ENCODE peak calls at places on chromosomes 6 and 20, in eight cellular contexts. One of them, this sample, is unnamed.
A peak's percentile ranks its signal among the peaks of the same experiment; 100 is the strongest.

GRCh38 chr6:57069920-57070331 is 20.1 kb upstream of the ZNF451 start:
- DNase-seq in NCI-H2029 treated with DMSO at 0.1 percent for 48 hours: no peak
- DNase-seq in heart right ventricle: no peak
- DNase-seq in Calu3: no peak
- DNase-seq in hepatocyte: no peak
- DNase-seq in stimulated activated CD8-positive, alpha-beta memory T cell treated with anti-CD3 and anti-CD28 coated beads, Interleukin-4, amount 100 ng/mL, for 4 hours: no peak
- DNase-seq in suprapubic skin: no peak
- DNase-seq in ecto neural progenitor cell: no peak
- DNase-seq in this sample: no peak

GRCh38 chr20:17646901-17647301 is 35.1 kb downstream of the RRBP1 start:
- DNase-seq in hepatocyte: no peak
- DNase-seq in NCI-H2029 treated with DMSO at 0.1 percent for 48 hours: peak; percentile 15
- DNase-seq in Calu3: no peak
- DNase-seq in suprapubic skin: peak; percentile 47
- DNase-seq in stimulated activated CD8-positive, alpha-beta memory T cell treated with anti-CD3 and anti-CD28 coated beads, Interleukin-4, amount 100 ng/mL, for 4 hours: no peak
- DNase-seq in ecto neural progenitor cell: no peak
- DNase-seq in heart right ventricle: no peak
- DNase-seq in this sample: no peak

GRCh38 chr20:62938105-62938888 is at the start of gene GID8:
- DNase-seq in NCI-H2029 treated with DMSO at 0.1 percent for 48 hours: no peak
- DNase-seq in ecto neural progenitor cell: no peak
- DNase-seq in heart right ventricle: peak; percentile 50
- DNase-seq in stimulated activated CD8-positive, alpha-beta memory T cell treated with anti-CD3 and anti-CD28 coated beads, Interleukin-4, amount 100 ng/mL, for 4 hours: no peak
- DNase-seq in hepatocyte: peak; percentile 82
- DNase-seq in Calu3: peak; percentile 61
- DNase-seq in suprapubic skin: peak; percentile 76
- DNase-seq in this sample: no peak

GRCh38 chr6:80227545-80227944 is 121.1 kb downstream of the BCKDHB start:
- DNase-seq in hepatocyte: no peak
- DNase-seq in stimulated activated CD8-positive, alpha-beta memory T cell treated with anti-CD3 and anti-CD28 coated beads, Interleukin-4, amount 100 ng/mL, for 4 hours: no peak
- DNase-seq in Calu3: no peak
- DNase-seq in heart right ventricle: no peak
- DNase-seq in suprapubic skin: no peak
- DNase-seq in ecto neural progenitor cell: no peak
- DNase-seq in NCI-H2029 treated with DMSO at 0.1 percent for 48 hours: no peak
- DNase-seq in this sample: no peak

GRCh38 chr6:4402477-4402976 is 267.2 kb upstream of the ECI2 start:
- DNase-seq in stimulated activated CD8-positive, alpha-beta memory T cell treated with anti-CD3 and anti-CD28 coated beads, Interleukin-4, amount 100 ng/mL, for 4 hours: no peak
- DNase-seq in ecto neural progenitor cell: no peak
- DNase-seq in NCI-H2029 treated with DMSO at 0.1 percent for 48 hours: no peak
- DNase-seq in hepatocyte: no peak
- DNase-seq in heart right ventricle: no peak
- DNase-seq in Calu3: no peak
- DNase-seq in suprapubic skin: no peak
- DNase-seq in this sample: no peak

GRCh38 chr6:157813191-157813590 is 9.9 kb upstream of the SNX9 start:
- DNase-seq in Calu3: no peak
- DNase-seq in suprapubic skin: peak; percentile 72
- DNase-seq in hepatocyte: no peak
- DNase-seq in stimulated activated CD8-positive, alpha-beta memory T cell treated with anti-CD3 and anti-CD28 coated beads, Interleukin-4, amount 100 ng/mL, for 4 hours: no peak
- DNase-seq in heart right ventricle: peak; percentile 25
- DNase-seq in ecto neural progenitor cell: no peak
- DNase-seq in NCI-H2029 treated with DMSO at 0.1 percent for 48 hours: no peak
- DNase-seq in this sample: no peak

GRCh38 chr6:139134817-139135577 is at the start of gene HECA:
- DNase-seq in ecto neural progenitor cell: peak; percentile 95
- DNase-seq in stimulated activated CD8-positive, alpha-beta memory T cell treated with anti-CD3 and anti-CD28 coated beads, Interleukin-4, amount 100 ng/mL, for 4 hours: peak; percentile 97
- DNase-seq in NCI-H2029 treated with DMSO at 0.1 percent for 48 hours: no peak
- DNase-seq in suprapubic skin: peak; percentile 100
- DNase-seq in heart right ventricle: peak; percentile 99
- DNase-seq in hepatocyte: peak; percentile 98
- DNase-seq in Calu3: peak; percentile 96
- DNase-seq in this sample: peak; percentile 75

GRCh38 chr6:149860834-149861602 is 3.1 kb downstream of the LRP11 start:
- DNase-seq in NCI-H2029 treated with DMSO at 0.1 percent for 48 hours: no peak
- DNase-seq in suprapubic skin: no peak
- DNase-seq in hepatocyte: no peak
- DNase-seq in ecto neural progenitor cell: no peak
- DNase-seq in heart right ventricle: no peak
- DNase-seq in stimulated activated CD8-positive, alpha-beta memory T cell treated with anti-CD3 and anti-CD28 coated beads, Interleukin-4, amount 100 ng/mL, for 4 hours: no peak
- DNase-seq in Calu3: peak; percentile 35
- DNase-seq in this sample: no peak

GRCh38 chr20:62318411-62319345 is 15.9 kb downstream of the ADRM1 start:
- DNase-seq in stimulated activated CD8-positive, alpha-beta memory T cell treated with anti-CD3 and anti-CD28 coated beads, Interleukin-4, amount 100 ng/mL, for 4 hours: no peak
- DNase-seq in hepatocyte: no peak
- DNase-seq in Calu3: no peak
- DNase-seq in ecto neural progenitor cell: no peak
- DNase-seq in NCI-H2029 treated with DMSO at 0.1 percent for 48 hours: no peak
- DNase-seq in heart right ventricle: peak; percentile 12
- DNase-seq in suprapubic skin: no peak
- DNase-seq in this sample: no peak

GRCh38 chr6:43499028-43499815 is 10.9 kb downstream of the LRRC73 start:
- DNase-seq in ecto neural progenitor cell: no peak
- DNase-seq in heart right ventricle: no peak
- DNase-seq in Calu3: no peak
- DNase-seq in hepatocyte: no peak
- DNase-seq in stimulated activated CD8-positive, alpha-beta memory T cell treated with anti-CD3 and anti-CD28 coated beads, Interleukin-4, amount 100 ng/mL, for 4 hours: no peak
- DNase-seq in suprapubic skin: no peak
- DNase-seq in NCI-H2029 treated with DMSO at 0.1 percent for 48 hours: no peak
- DNase-seq in this sample: no peak

GRCh38 chr6:143673638-143674037 is 4.1 kb upstream of the PHACTR2 start:
- DNase-seq in hepatocyte: peak; percentile 89
- DNase-seq in stimulated activated CD8-positive, alpha-beta memory T cell treated with anti-CD3 and anti-CD28 coated beads, Interleukin-4, amount 100 ng/mL, for 4 hours: no peak
- DNase-seq in NCI-H2029 treated with DMSO at 0.1 percent for 48 hours: no peak
- DNase-seq in Calu3: peak; percentile 63
- DNase-seq in ecto neural progenitor cell: no peak
- DNase-seq in heart right ventricle: no peak
- DNase-seq in suprapubic skin: no peak
- DNase-seq in this sample: no peak

This sample was measured in COR-L47.